ENCODE peak calls at places on chromosome 22, in six cellular contexts. S is IMR-90, B is RWPE2, C is neural progenitor cell, R is heart right ventricle, P is AG04450. V is an unnamed sample.
A peak's percentile ranks its signal among the peaks of the same experiment; 100 is the strongest.

GRCh38 chr22:17120281-17120680 is 879 bp downstream of the TMEM121B start:
- DNase-seq in S (peak; percentile 30), B (no peak), C (peak; percentile 95), R (peak; percentile 61), P (no peak), V (no peak)

GRCh38 chr22:24554316-24555159 is at the start of gene GUCD1:
- DNase-seq in S (peak; percentile 41), B (no peak), C (peak; percentile 55), R (no peak), P (no peak), V (peak; percentile 37)

GRCh38 chr22:27407369-27407985 is 394.1 kb downstream of the MN1 start:
- DNase-seq in S (no peak), B (no peak), C (no peak), R (no peak), P (no peak), V (no peak)

GRCh38 chr22:20438678-20439492 is 1.3 kb upstream of the SCARF2 start:
- DNase-seq in S (no peak), B (peak; percentile 41), C (peak; percentile 42), R (no peak), P (no peak), V (no peak)

GRCh38 chr22:41831383-41831782 is 1.5 kb upstream of the SREBF2 start:
- DNase-seq in S (no peak), B (no peak), C (no peak), R (no peak), P (no peak), V (no peak)

GRCh38 chr22:42676059-42676607 is 26.9 kb upstream of the CYB5R3 start:
- DNase-seq in S (peak; percentile 43), B (no peak), C (no peak), R (peak; percentile 63), P (no peak), V (no peak)

GRCh38 chr22:45225732-45226560 is 14.7 kb downstream of the KIAA0930 start:
- DNase-seq in S (peak; percentile 70), B (no peak), C (no peak), R (no peak), P (no peak), V (no peak)

GRCh38 chr22:30885591-30885990 is 83.0 kb downstream of the MORC2 start:
- DNase-seq in S (no peak), B (peak; percentile 56), C (no peak), R (no peak), P (no peak), V (no peak)

GRCh38 chr22:24822471-24822870 is 16.5 kb downstream of the SGSM1 start:
- DNase-seq in S (no peak), B (no peak), C (no peak), R (no peak), P (no peak), V (no peak)

GRCh38 chr22:20154602-20155183 is 3.8 kb upstream of the CCDC188 start:
- DNase-seq in S (no peak), B (no peak), C (no peak), R (no peak), P (no peak), V (no peak)

GRCh38 chr22:19933328-19934241 is 8.0 kb upstream of the COMT start:
- DNase-seq in S (no peak), B (no peak), C (no peak), R (no peak), P (no peak), V (no peak)

GRCh38 chr22:42301072-42301741 is 30.8 kb upstream of the TCF20 start:
- DNase-seq in S (no peak), B (no peak), C (no peak), R (no peak), P (no peak), V (no peak)

GRCh38 chr22:42887523-42888507 is 30.7 kb upstream of the ARFGAP3 start:
- DNase-seq in S (no peak), B (no peak), C (no peak), R (no peak), P (no peak), V (no peak)

GRCh38 chr22:22246706-22247105 is 2.1 kb downstream of the VPREB1 start:
- DNase-seq in S (no peak), B (no peak), C (no peak), R (no peak), P (no peak), V (no peak)

GRCh38 chr22:21451545-21452520 is 15.4 kb upstream of the TMEM191C start:
- DNase-seq in S (no peak), B (peak; percentile 29), C (peak; percentile 1), R (peak; percentile 2), P (no peak), V (no peak)

GRCh38 chr22:28773461-28773867 is 969 bp downstream of the CCDC117 start:
- DNase-seq in S (peak; percentile 69), B (no peak), C (no peak), R (no peak), P (no peak), V (no peak)

GRCh38 chr22:34638128-34638527 is 427.8 kb upstream of the ISX start:
- DNase-seq in S (no peak), B (no peak), C (no peak), R (no peak), P (no peak), V (no peak)

GRCh38 chr22:31585161-31585859 is 76.7 kb downstream of the PISD start:
- DNase-seq in S (peak; percentile 60), B (no peak), C (no peak), R (no peak), P (no peak), V (peak; percentile 86)

GRCh38 chr22:44181033-44181911 is 547 bp downstream of the PARVG start:
- DNase-seq in S (no peak), B (no peak), C (no peak), R (no peak), P (no peak), V (no peak)

GRCh38 chr22:17672417-17672991 is 33.9 kb downstream of the BCL2L13 start:
- DNase-seq in S (peak; percentile 37), B (no peak), C (peak; percentile 26), R (no peak), P (no peak), V (no peak)

DNA sequence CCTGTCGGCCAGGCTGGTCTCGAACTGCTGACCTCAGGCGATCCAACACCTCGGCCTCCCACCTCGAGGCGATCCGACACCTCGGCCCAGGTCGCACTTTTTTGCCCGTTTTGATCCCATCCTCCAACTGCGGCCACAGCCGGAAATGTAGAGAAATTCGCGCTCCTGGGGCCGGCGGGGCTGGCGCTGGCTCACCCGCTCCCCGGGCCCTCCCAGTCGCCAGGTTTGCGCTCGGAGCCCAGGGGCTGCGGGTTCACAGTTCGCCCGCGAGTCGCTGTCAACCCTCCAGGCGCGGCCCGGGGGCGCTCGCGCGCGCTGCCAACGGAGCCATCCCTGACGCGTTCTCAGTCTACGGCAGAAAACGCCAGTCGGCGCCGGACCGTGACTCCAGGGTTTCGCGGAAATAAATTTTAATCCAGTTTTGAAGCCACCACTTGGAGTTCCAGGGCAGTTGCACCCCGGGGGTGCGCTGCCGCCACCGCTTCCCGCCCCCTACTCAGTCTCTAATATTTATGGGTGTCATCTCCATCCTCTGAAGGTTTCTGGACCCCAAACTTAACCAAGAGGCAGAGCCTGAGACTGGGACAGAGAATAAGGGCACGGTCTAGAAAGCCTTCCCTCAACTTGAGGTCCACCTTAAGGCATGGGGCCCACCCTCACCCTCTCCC is 1.5 kb upstream of the KLHDC7B start:
- DNase-seq in S (peak; percentile 49), B (no peak), C (peak; percentile 93), R (peak; percentile 68), P (no peak), V (peak; percentile 54)
- TF ChIP-seq CTCF in S (peak; percentile 61), B (no peak), C (peak; percentile 75), R (peak; percentile 54), P (peak; percentile 61), V (peak; percentile 71)

GRCh38 chr22:35893698-35894097 is 134.9 kb downstream of the RBFOX2 start:
- DNase-seq in S (peak; percentile 43), B (no peak), C (no peak), R (peak; percentile 65), P (no peak), V (no peak)

GRCh38 chr22:35891442-35891841 is 137.2 kb downstream of the RBFOX2 start:
- DNase-seq in S (no peak), B (no peak), C (no peak), R (no peak), P (no peak), V (no peak)

GRCh38 chr22:35894464-35894878 is 134.2 kb downstream of the RBFOX2 start:
- DNase-seq in S (no peak), B (no peak), C (peak; percentile 12), R (peak; percentile 53), P (no peak), V (no peak)

GRCh38 chr22:35894937-35895708 is 133.5 kb downstream of the RBFOX2 start:
- DNase-seq in S (peak; percentile 79), B (no peak), C (peak; percentile 17), R (peak; percentile 69), P (peak; percentile 29), V (peak; percentile 42)

GRCh38 chr22:35892192-35892591 is 136.4 kb downstream of the RBFOX2 start:
- DNase-seq in S (peak; percentile 75), B (no peak), C (no peak), R (no peak), P (peak; percentile 18), V (peak; percentile 65)
- H3K4me3 ChIP-seq in S (no peak overlapping the region), B (no peak overlapping the region), C (no peak overlapping the region), R (peak overlapping the region; percentile 53), P (no peak overlapping the region), V (no peak overlapping the region)

GRCh38 chr22:38869663-38870062 is 2.4 kb downstream of the CBX6 start:
- DNase-seq in S (no peak), B (no peak), C (no peak), R (no peak), P (no peak), V (no peak)

GRCh38 chr22:38871360-38872171 is 450 bp downstream of the CBX6 start:
- DNase-seq in S (no peak), B (no peak), C (peak; percentile 46), R (no peak), P (no peak), V (no peak)

GRCh38 chr22:38872172-38872830 is at the start of gene CBX6:
- DNase-seq in S (peak; percentile 90), B (peak; percentile 85), C (peak; percentile 99), R (peak; percentile 97), P (peak; percentile 63), V (peak; percentile 88)

GRCh38 chr22:38870312-38870741 is 1.7 kb downstream of the CBX6 start:
- DNase-seq in S (peak; percentile 78), B (no peak), C (peak; percentile 93), R (peak; percentile 90), P (peak; percentile 39), V (peak; percentile 75)

GRCh38 chr22:38870791-38871359 is 1.1 kb downstream of the CBX6 start:
- DNase-seq in S (no peak), B (no peak), C (peak; percentile 50), R (no peak), P (no peak), V (no peak)
- H3K27ac ChIP-seq in S (peak overlapping the region; percentile 94), B (peak overlapping the region; percentile 23), C (no peak overlapping the region), R (peak overlapping the region; percentile 99), P (no peak overlapping the region), V (no peak overlapping the region)

GRCh38 chr22:49166211-49166610 is 661.5 kb downstream of the BRD1 start:
- DNase-seq in S (no peak), B (peak; percentile 19), C (no peak), R (no peak), P (no peak), V (no peak)

GRCh38 chr22:49168219-49168813 is 659.4 kb downstream of the BRD1 start:
- DNase-seq in S (no peak), B (no peak), C (no peak), R (no peak), P (no peak), V (no peak)

GRCh38 chr22:49169074-49169744 is 658.5 kb downstream of the BRD1 start:
- DNase-seq in S (no peak), B (no peak), C (no peak), R (no peak), P (no peak), V (no peak)

GRCh38 chr22:49166746-49167145 is 660.9 kb downstream of the BRD1 start:
- DNase-seq in S (no peak), B (peak; percentile 27), C (no peak), R (no peak), P (no peak), V (no peak)

GRCh38 chr22:49170053-49170452 is 657.6 kb downstream of the BRD1 start:
- DNase-seq in S (no peak), B (no peak), C (peak; percentile 41), R (no peak), P (no peak), V (no peak)
- TF ChIP-seq CTCF in S (no peak), B (no peak), C (peak; percentile 39), R (no peak), P (no peak), V (no peak)